ENCODE peak calls at places on chromosome 15, in four cellular contexts. W is HepG2, L is K562, U is H1. V is an unnamed sample.

GRCh38 chr15:68791431-68792283 is 29.0 kb downstream of the ANP32A start:
- DNase-seq in W (no peak), L (no peak), U (no peak), V (no peak)

GRCh38 chr15:70142072-70142321 is 44.3 kb upstream of the TLE3 start:
- DNase-seq in W (no peak), L (no peak), U (no peak), V (no peak)

GRCh38 chr15:92521624-92522008 is 127.9 kb downstream of the ST8SIA2 start:
- DNase-seq in W (peak), L (peak), U (peak), V (peak)

GRCh38 chr15:48627260-48627969 is 18.1 kb downstream of the FBN1 start:
- DNase-seq in W (no peak), L (no peak), U (no peak), V (no peak)

GRCh38 chr15:70098461-70099166 is 897 bp upstream of the TLE3 start:
- DNase-seq in W (peak), L (peak), U (peak), V (peak)

GRCh38 chr15:75861750-75862402 is 18.6 kb downstream of the UBE2Q2 start:
- DNase-seq in W (no peak), L (no peak), U (no peak), V (no peak)

GRCh38 chr15:50523736-50524318 is 22.6 kb downstream of the USP50 start:
- DNase-seq in W (no peak), L (no peak), U (no peak), V (no peak)

GRCh38 chr15:58742424-58743160 is 6.9 kb downstream of the ADAM10 start:
- DNase-seq in W (peak), L (no peak), U (no peak), V (no peak)

GRCh38 chr15:101694261-101694660 is 30.0 kb downstream of the TARS3 start:
- DNase-seq in W (no peak), L (peak), U (no peak), V (no peak)

GRCh38 chr15:80404719-80405553 is 754 bp downstream of the ARNT2 start:
- DNase-seq in W (no peak), L (no peak), U (peak), V (peak)

GRCh38 chr15:70137975-70138374 is 40.3 kb upstream of the TLE3 start:
- DNase-seq in W (no peak), L (no peak), U (no peak), V (no peak)

GRCh38 chr15:51718199-51718598 is 19.3 kb downstream of the LYSMD2 start:
- DNase-seq in W (no peak), L (no peak), U (no peak), V (no peak)

DNA sequence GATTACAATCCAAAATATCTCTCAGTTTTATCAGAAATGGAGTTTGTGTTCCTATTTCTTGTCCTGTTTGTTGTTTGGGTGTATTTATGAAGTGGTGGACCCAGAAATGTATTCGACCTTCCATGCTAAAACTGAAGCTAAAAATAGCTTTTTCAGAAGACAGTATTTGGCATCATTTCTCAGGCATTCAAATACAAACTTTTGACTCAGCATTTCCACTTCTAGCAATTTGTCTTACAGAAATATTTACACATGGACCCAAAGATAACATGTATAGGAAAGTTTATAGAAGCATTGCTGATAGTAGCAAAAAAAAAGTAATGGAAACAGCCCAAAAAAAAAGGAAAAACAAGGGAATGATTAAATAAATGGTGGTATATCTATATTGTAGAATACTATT is 156.3 kb downstream of the HCN4 start:
- DNase-seq in W (no peak), L (no peak), U (no peak), V (no peak)
- TF ChIP-seq PHF8 in W (no peak), L (no peak), U (no peak), V (no peak)

GRCh38 chr15:60752973-60753720 is 274.2 kb upstream of the ICE2 start:
- DNase-seq in W (peak), L (no peak), U (no peak), V (no peak)

GRCh38 chr15:60757831-60758570 is 279.1 kb upstream of the ICE2 start:
- DNase-seq in W (peak), L (no peak), U (no peak), V (no peak)

GRCh38 chr15:60757273-60757672 is 278.3 kb upstream of the ICE2 start:
- DNase-seq in W (no peak), L (no peak), U (no peak), V (no peak)

DNA sequence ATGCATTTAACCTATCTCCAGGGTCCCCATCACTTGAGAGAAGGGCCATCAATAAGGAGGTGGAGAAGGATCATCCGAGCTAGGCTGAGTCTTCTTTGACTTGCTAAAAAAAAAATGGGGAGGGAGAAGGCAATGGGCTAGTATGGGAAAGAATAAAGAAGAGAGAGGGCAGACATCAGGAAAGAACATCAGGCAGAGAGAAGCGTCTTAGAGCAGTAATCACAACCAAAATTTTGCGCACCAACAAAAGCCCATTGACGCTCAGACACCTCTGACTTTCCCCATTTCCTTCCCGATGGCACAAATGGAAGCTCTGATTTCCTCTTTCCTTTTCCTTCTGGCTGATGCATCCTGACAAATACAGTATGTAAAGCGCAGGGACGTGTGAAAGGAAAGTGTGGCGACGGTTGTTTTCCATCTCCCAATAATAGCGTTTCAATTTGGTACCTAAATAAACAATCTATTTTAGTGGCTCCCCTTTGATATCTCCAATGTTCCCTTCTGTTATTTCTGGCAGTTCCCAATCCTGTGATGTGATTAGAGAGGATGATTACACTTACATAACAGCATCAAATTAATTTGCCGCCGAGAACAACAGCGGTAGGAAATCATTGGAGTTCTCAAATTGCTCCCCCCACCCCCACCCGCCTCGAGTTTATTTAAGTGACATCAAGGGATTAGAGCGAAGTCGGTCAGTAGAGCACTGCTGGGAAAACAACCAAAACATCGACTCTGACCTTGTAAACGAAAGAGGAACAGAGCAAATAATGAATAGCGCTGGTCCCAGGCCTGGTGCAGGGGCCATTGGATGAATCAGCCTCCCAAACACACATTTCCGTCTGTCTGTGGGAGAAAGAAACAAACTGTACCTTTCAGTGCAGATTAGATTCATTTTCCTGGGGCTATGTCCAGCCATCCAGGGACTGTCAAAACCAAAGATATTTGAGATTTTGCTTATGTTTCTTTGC is 273.3 kb upstream of the ICE2 start:
- DNase-seq in W (peak), L (no peak), U (no peak), V (no peak)
- TF ChIP-seq PHF8 in W (no peak), L (no peak), U (no peak), V (no peak)

GRCh38 chr15:67109141-67110034 is 44.0 kb downstream of the SMAD3 start:
- DNase-seq in W (peak), L (no peak), U (no peak), V (peak)
- TF ChIP-seq PHF8 in W (no peak), L (no peak), U (no peak), V (no peak)

DNA sequence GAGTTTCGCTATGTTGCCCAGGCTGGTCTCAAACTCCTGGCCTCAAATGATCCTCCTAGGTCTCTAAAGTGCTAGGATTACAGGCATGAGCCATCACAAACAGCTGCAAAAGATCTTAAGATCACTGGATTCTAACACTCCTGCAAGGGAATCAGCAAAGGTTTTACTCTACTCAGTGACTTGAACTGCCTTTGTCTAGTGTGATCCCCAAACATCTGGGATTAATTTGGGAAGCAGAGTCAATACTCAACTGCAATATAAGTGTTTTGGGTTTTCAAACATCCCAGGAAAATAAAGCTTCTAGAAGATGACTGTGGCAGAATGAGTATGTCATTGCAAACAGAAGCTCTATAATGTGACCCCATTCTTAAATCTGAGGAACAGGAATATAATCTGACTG is 7.2 kb downstream of the SPG21 start:
- DNase-seq in W (no peak), L (no peak), U (no peak), V (no peak)
- TF ChIP-seq PHF8 in W (no peak), L (no peak), U (no peak), V (no peak)